ENCODE peak calls at places on chromosomes 16 and 17, in six cellular contexts. J is stimulated activated CD4-positive, alpha-beta T cell treated with anti-CD3 and anti-CD28 coated beads, Interleukin-4, amount 100 ng/mL, for 4 hours; D is HuH-7.5; Z is caudate nucleus; V is NCI-H2081; P is endothelial cell. K is an unnamed sample.

GRCh38 chr16:6571044-6571443 is 761.6 kb upstream of the RBFOX1 start:
- DNase-seq in P (no peak), Z (no peak), V (no peak), D (no peak), J (no peak), K (no peak)

GRCh38 chr17:66945451-66945850 is 19.1 kb upstream of the CACNG4 start:
- DNase-seq in J (no peak), Z (no peak), V (peak), D (no peak), P (no peak), K (no peak)

GRCh38 chr16:86029131-86029741 is 130.3 kb downstream of the IRF8 start:
- DNase-seq in J (no peak), V (no peak), D (no peak), Z (peak), P (no peak), K (no peak)

GRCh38 chr17:39676198-39676819 is 8.1 kb downstream of the PNMT start:
- DNase-seq in P (no peak), J (peak), V (peak), Z (no peak), D (no peak), K (no peak)

GRCh38 chr17:45296833-45297124 is 20.0 kb downstream of the MAP3K14 start:
- DNase-seq in D (no peak), V (no peak), P (no peak), Z (no peak), J (no peak), K (no peak)

GRCh38 chr16:83804366-83804765 is 3.4 kb upstream of the HSBP1 start:
- DNase-seq in D (no peak), Z (no peak), V (no peak), P (no peak), J (no peak), K (no peak)

GRCh38 chr17:8041249-8041928 is 2.5 kb downstream of the ALOX15B start:
- DNase-seq in P (no peak), V (peak), J (peak), Z (no peak), D (peak), K (no peak)

GRCh38 chr16:56807011-56807675 is 57.9 kb upstream of the SLC12A3 start:
- DNase-seq in P (no peak), D (no peak), Z (no peak), V (no peak), J (no peak), K (no peak)

GRCh38 chr16:67039260-67040020 is 10.5 kb downstream of the CBFB start:
- DNase-seq in Z (no peak), P (no peak), D (no peak), V (no peak), J (no peak), K (no peak)

GRCh38 chr17:32015245-32016013 is 8.2 kb downstream of the LRRC37B start:
- DNase-seq in Z (no peak), V (peak), P (no peak), D (no peak), J (no peak), K (no peak)

GRCh38 chr16:1108299-1109252 is 12.5 kb upstream of the C1QTNF8 start:
- DNase-seq in D (no peak), J (no peak), P (no peak), Z (no peak), V (no peak), K (no peak)

GRCh38 chr16:85204242-85205010 is 92.2 kb upstream of the CIBAR2 start:
- DNase-seq in V (no peak), D (no peak), J (no peak), P (no peak), Z (no peak), K (no peak)

GRCh38 chr16:85659805-85660511 is 28.8 kb downstream of the GINS2 start:
- DNase-seq in J (peak), D (peak), V (peak), P (peak), Z (peak), K (no peak)

GRCh38 chr17:71407972-71408371 is 712.8 kb upstream of the SOX9 start:
- DNase-seq in Z (no peak), D (no peak), V (no peak), P (no peak), J (no peak), K (no peak)

GRCh38 chr16:88315543-88316105 is 67.1 kb upstream of the ZNF469 start:
- DNase-seq in Z (no peak), J (no peak), V (no peak), D (no peak), P (peak), K (no peak)

GRCh38 chr17:58270476-58271290 is 10.1 kb downstream of the MPO start:
- DNase-seq in P (no peak), Z (no peak), V (no peak), D (no peak), J (no peak), K (no peak)

GRCh38 chr17:45792995-45793755 is 9.1 kb downstream of the CRHR1 start:
- DNase-seq in D (no peak), P (no peak), Z (no peak), V (no peak), J (no peak), K (no peak)

GRCh38 chr17:50163846-50164696 is 1.7 kb upstream of the SGCA start:
- DNase-seq in P (no peak), Z (no peak), J (peak), V (no peak), D (no peak), K (no peak)

GRCh38 chr16:15597822-15598647 is 44.9 kb downstream of the MARF1 start:
- DNase-seq in J (no peak), V (no peak), D (no peak), Z (no peak), P (no peak), K (no peak)

GRCh38 chr17:13016881-13017622 is 775 bp downstream of the ELAC2 start:
- DNase-seq in V (no peak), D (no peak), P (peak), Z (no peak), J (no peak), K (no peak)

GRCh38 chr17:27778193-27778592 is 22.1 kb downstream of the NOS2 start:
- DNase-seq in Z (no peak), D (no peak), P (no peak), V (no peak), J (no peak), K (no peak)

K was measured in esophagus muscularis mucosa.